ENCODE peak calls at places on chromosomes 3 and 15, in five cellular contexts. One of them, this sample, is unnamed.

GRCh38 chr3:138479355-138479964 is 45.0 kb downstream of the ESYT3 start:
- DNase-seq in HuH-7: peak
- DNase-seq in T-helper 9 cell: no peak
- DNase-seq in posterior vena cava: peak
- DNase-seq in naive B cell: peak
- DNase-seq in this sample: peak

GRCh38 chr3:185935465-185936263 is 2.1 kb downstream of the TRA2B start:
- DNase-seq in posterior vena cava: no peak
- DNase-seq in T-helper 9 cell: no peak
- DNase-seq in HuH-7: no peak
- DNase-seq in naive B cell: no peak
- DNase-seq in this sample: no peak

GRCh38 chr3:50418845-50419244 is 59.5 kb upstream of the TMEM115 start:
- DNase-seq in posterior vena cava: no peak
- DNase-seq in naive B cell: no peak
- DNase-seq in T-helper 9 cell: no peak
- DNase-seq in HuH-7: no peak
- DNase-seq in this sample: peak

GRCh38 chr3:126396536-126396935 is 1.8 kb downstream of the CFAP100 start:
- DNase-seq in HuH-7: no peak
- DNase-seq in posterior vena cava: no peak
- DNase-seq in naive B cell: no peak
- DNase-seq in T-helper 9 cell: no peak
- DNase-seq in this sample: no peak

GRCh38 chr3:124393340-124393739 is 336.9 kb upstream of the UMPS start:
- DNase-seq in posterior vena cava: no peak
- DNase-seq in T-helper 9 cell: no peak
- DNase-seq in HuH-7: no peak
- DNase-seq in naive B cell: no peak
- DNase-seq in this sample: no peak

GRCh38 chr3:186526256-186526606 is 17.9 kb downstream of the CRYGS start:
- DNase-seq in posterior vena cava: no peak
- DNase-seq in HuH-7: no peak
- DNase-seq in naive B cell: peak
- DNase-seq in T-helper 9 cell: no peak
- DNase-seq in this sample: no peak

GRCh38 chr3:197734667-197735318 is 1.9 kb downstream of the RUBCN start:
- DNase-seq in naive B cell: peak
- DNase-seq in T-helper 9 cell: no peak
- DNase-seq in posterior vena cava: no peak
- DNase-seq in HuH-7: no peak
- DNase-seq in this sample: no peak

GRCh38 chr3:14124223-14124614 is 451 bp downstream of the CHCHD4 start:
- DNase-seq in T-helper 9 cell: no peak
- DNase-seq in posterior vena cava: peak
- DNase-seq in naive B cell: peak
- DNase-seq in HuH-7: peak
- DNase-seq in this sample: peak

GRCh38 chr3:150825916-150826377 is 63.0 kb upstream of the SIAH2 start:
- DNase-seq in HuH-7: no peak
- DNase-seq in posterior vena cava: no peak
- DNase-seq in T-helper 9 cell: no peak
- DNase-seq in naive B cell: no peak
- DNase-seq in this sample: no peak

GRCh38 chr3:8405144-8405543 is 96.5 kb upstream of the LMCD1 start:
- DNase-seq in naive B cell: no peak
- DNase-seq in posterior vena cava: no peak
- DNase-seq in T-helper 9 cell: no peak
- DNase-seq in HuH-7: no peak
- DNase-seq in this sample: no peak

GRCh38 chr3:196992461-196993065 is 23.9 kb upstream of the PIGZ start:
- DNase-seq in posterior vena cava: peak
- DNase-seq in T-helper 9 cell: no peak
- DNase-seq in HuH-7: no peak
- DNase-seq in naive B cell: no peak
- DNase-seq in this sample: no peak

GRCh38 chr15:48222627-48223026 is 16.5 kb downstream of the SLC12A1 start:
- DNase-seq in T-helper 9 cell: no peak
- DNase-seq in HuH-7: no peak
- DNase-seq in posterior vena cava: no peak
- DNase-seq in naive B cell: no peak
- DNase-seq in this sample: no peak

GRCh38 chr3:175121225-175121624 is 262.1 kb downstream of the NAALADL2 start:
- DNase-seq in HuH-7: peak
- DNase-seq in T-helper 9 cell: no peak
- DNase-seq in naive B cell: no peak
- DNase-seq in posterior vena cava: no peak
- DNase-seq in this sample: peak

GRCh38 chr3:79973482-79973881 is 205.7 kb upstream of the ROBO1 start:
- DNase-seq in T-helper 9 cell: no peak
- DNase-seq in posterior vena cava: no peak
- DNase-seq in naive B cell: no peak
- DNase-seq in HuH-7: no peak
- DNase-seq in this sample: no peak

GRCh38 chr3:4804161-4805058 is 174.8 kb upstream of the BHLHE40 start:
- DNase-seq in posterior vena cava: no peak
- DNase-seq in HuH-7: no peak
- DNase-seq in T-helper 9 cell: no peak
- DNase-seq in naive B cell: no peak
- DNase-seq in this sample: no peak

GRCh38 chr3:168952551-168952950 is 711.0 kb downstream of the MECOM start:
- DNase-seq in T-helper 9 cell: no peak
- DNase-seq in HuH-7: no peak
- DNase-seq in naive B cell: no peak
- DNase-seq in posterior vena cava: no peak
- DNase-seq in this sample: no peak

GRCh38 chr15:98241032-98241554 is 280.6 kb downstream of the ARRDC4 start:
- DNase-seq in posterior vena cava: no peak
- DNase-seq in T-helper 9 cell: no peak
- DNase-seq in HuH-7: no peak
- DNase-seq in naive B cell: no peak
- DNase-seq in this sample: no peak

GRCh38 chr15:82810061-82810862 is 834 bp downstream of the WHAMM start:
- DNase-seq in HuH-7: peak
- DNase-seq in naive B cell: peak
- DNase-seq in T-helper 9 cell: peak
- DNase-seq in posterior vena cava: peak
- DNase-seq in this sample: peak

GRCh38 chr15:57527382-57528091 is 64.2 kb upstream of the MYZAP start:
- DNase-seq in posterior vena cava: no peak
- DNase-seq in T-helper 9 cell: no peak
- DNase-seq in naive B cell: peak
- DNase-seq in HuH-7: peak
- DNase-seq in this sample: peak

GRCh38 chr3:126934991-126935390 is 47.9 kb upstream of the PLXNA1 start:
- DNase-seq in T-helper 9 cell: no peak
- DNase-seq in naive B cell: no peak
- DNase-seq in posterior vena cava: peak
- DNase-seq in HuH-7: no peak
- DNase-seq in this sample: no peak

GRCh38 chr3:189836795-189837194 is 205.6 kb downstream of the TP63 start:
- DNase-seq in posterior vena cava: no peak
- DNase-seq in HuH-7: no peak
- DNase-seq in naive B cell: no peak
- DNase-seq in T-helper 9 cell: no peak
- DNase-seq in this sample: no peak

GRCh38 chr3:138009476-138010272 is at the start of gene CLDN18:
- DNase-seq in HuH-7: no peak
- DNase-seq in T-helper 9 cell: no peak
- DNase-seq in naive B cell: no peak
- DNase-seq in posterior vena cava: no peak
- DNase-seq in this sample: no peak

GRCh38 chr15:92082217-92082843 is 228.8 kb downstream of the SLCO3A1 start:
- DNase-seq in posterior vena cava: peak
- DNase-seq in naive B cell: no peak
- DNase-seq in HuH-7: peak
- DNase-seq in T-helper 9 cell: peak
- DNase-seq in this sample: peak

GRCh38 chr3:146384786-146385185 is 84.6 kb downstream of the PLSCR2 start:
- DNase-seq in naive B cell: no peak
- DNase-seq in HuH-7: no peak
- DNase-seq in posterior vena cava: no peak
- DNase-seq in T-helper 9 cell: no peak
- DNase-seq in this sample: no peak

GRCh38 chr3:11845661-11846060 is 1.0 kb downstream of the TAMM41 start:
- DNase-seq in naive B cell: no peak
- DNase-seq in posterior vena cava: no peak
- DNase-seq in HuH-7: no peak
- DNase-seq in T-helper 9 cell: no peak
- DNase-seq in this sample: peak

GRCh38 chr3:97884724-97885123 is 62.9 kb downstream of the CRYBG3 start:
- DNase-seq in T-helper 9 cell: no peak
- DNase-seq in posterior vena cava: no peak
- DNase-seq in HuH-7: no peak
- DNase-seq in naive B cell: no peak
- DNase-seq in this sample: no peak

This sample was measured in hepatocyte.